ENCODE peak calls at places on chromosomes 3 and 15, in eight cellular contexts. L is hippocampal formation; V is A549; Z is T-cell; W is activated CD8-positive, alpha-beta memory T cell treated with anti-CD3 and anti-CD28 coated beads, Interleukin-2, amount 50 U/mL, for 4 hours; E is iPS-NIHi11; P is NB4; H is NCI-H1436. R is an unnamed sample.

GRCh38 chr15:29044506-29044905 is 158.7 kb downstream of the APBA2 start:
- DNase-seq in L (no peak), V (no peak), Z (no peak), W (no peak), E (no peak), P (no peak), H (no peak), R (no peak)

GRCh38 chr3:123842711-123843110 is 41.4 kb downstream of the MYLK start:
- DNase-seq in L (no peak), V (no peak), Z (no peak), W (no peak), E (no peak), P (no peak), H (no peak), R (no peak)

GRCh38 chr3:9809615-9810356 is at the start of gene TTLL3:
- DNase-seq in L (peak; percentile 63), V (peak; percentile 60), Z (peak; percentile 23), W (peak; percentile 40), E (peak; percentile 85), P (peak; percentile 50), H (peak; percentile 2), R (no peak)

GRCh38 chr3:41198526-41198925 is 779 bp upstream of the CTNNB1 start:
- DNase-seq in L (no peak), V (no peak), Z (no peak), W (no peak), E (no peak), P (peak; percentile 59), H (no peak), R (no peak)

GRCh38 chr3:136734382-136735070 is 17.7 kb downstream of the STAG1 start:
- DNase-seq in L (no peak), V (no peak), Z (no peak), W (peak; percentile 21), E (peak; percentile 15), P (peak; percentile 21), H (no peak), R (no peak)

GRCh38 chr3:123735456-123735855 is 148.7 kb downstream of the MYLK start:
- DNase-seq in L (no peak), V (no peak), Z (no peak), W (no peak), E (no peak), P (no peak), H (no peak), R (no peak)

GRCh38 chr15:94731286-94731685 is 499.9 kb downstream of the MCTP2 start:
- DNase-seq in L (no peak), V (no peak), Z (no peak), W (no peak), E (no peak), P (no peak), H (no peak), R (no peak)

GRCh38 chr3:176714034-176714433 is 483.2 kb downstream of the TBL1XR1 start:
- DNase-seq in L (no peak), V (no peak), Z (no peak), W (no peak), E (no peak), P (no peak), H (no peak), R (no peak)

GRCh38 chr15:92801774-92802464 is 98.2 kb upstream of the CHD2 start:
- DNase-seq in L (no peak), V (peak; percentile 86), Z (no peak), W (no peak), E (no peak), P (peak; percentile 83), H (no peak), R (no peak)

R was measured in GM18507.